ENCODE peak calls at places on chromosomes 7 and 10, in ten cellular contexts. B is M059J; Y is type B pancreatic cell; N is HuH-7.5; T is stimulated activated naive CD4-positive, alpha-beta T cell; G is left colon; J is lower leg skin; P is stimulated activated CD8-positive, alpha-beta memory T cell treated with anti-CD3 and anti-CD28 coated beads, Interleukin-7, amount 100 ng/mL, for 24 hours; E is SW480; K is BJ. M is an unnamed sample.

GRCh38 chr10:62083868-62084267 is 182.4 kb downstream of the ARID5B start:
- DNase-seq in B (peak; percentile 59), Y (no peak), N (no peak), T (no peak), G (peak; percentile 42), J (no peak), P (no peak), E (no peak), K (no peak), M (no peak)

GRCh38 chr7:95479992-95480624 is 5.6 kb upstream of the ASB4 start:
- DNase-seq in B (no peak), Y (no peak), N (no peak), T (no peak), G (no peak), J (no peak), P (no peak), E (no peak), K (no peak), M (no peak)

GRCh38 chr10:29517352-29517923 is 117.3 kb downstream of the SVIL start:
- DNase-seq in B (peak; percentile 31), Y (no peak), N (peak; percentile 63), T (no peak), G (no peak), J (no peak), P (no peak), E (peak; percentile 22), K (no peak), M (no peak)

GRCh38 chr7:71976670-71977069 is 435.5 kb downstream of the CALN1 start:
- DNase-seq in B (peak; percentile 32), Y (no peak), N (no peak), T (no peak), G (no peak), J (no peak), P (no peak), E (peak; percentile 25), K (no peak), M (no peak)

GRCh38 chr7:130420943-130421578 is 19.8 kb downstream of the CEP41 start:
- DNase-seq in B (no peak), Y (no peak), N (no peak), T (no peak), G (no peak), J (no peak), P (no peak), E (no peak), K (no peak), M (no peak)

GRCh38 chr10:30207485-30208052 is 141.5 kb downstream of the MTPAP start:
- DNase-seq in B (peak; percentile 83), Y (no peak), N (no peak), T (no peak), G (no peak), J (no peak), P (no peak), E (peak; percentile 69), K (no peak), M (no peak)

GRCh38 chr10:130652964-130653578 is 516.9 kb downstream of the GLRX3 start:
- DNase-seq in B (no peak), Y (no peak), N (no peak), T (no peak), G (no peak), J (peak; percentile 75), P (no peak), E (no peak), K (no peak), M (no peak)

GRCh38 chr10:14487511-14487909 is 156.8 kb upstream of the FRMD4A start:
- DNase-seq in B (peak; percentile 68), Y (no peak), N (no peak), T (no peak), G (no peak), J (peak; percentile 20), P (no peak), E (no peak), K (no peak), M (no peak)

GRCh38 chr10:8407561-8408021 is 353.1 kb downstream of the GATA3 start:
- DNase-seq in B (peak; percentile 45), Y (no peak), N (no peak), T (no peak), G (no peak), J (no peak), P (no peak), E (no peak), K (no peak), M (no peak)

GRCh38 chr10:78754269-78755074 is 314.3 kb upstream of the ZMIZ1 start:
- DNase-seq in B (peak; percentile 72), Y (no peak), N (peak; percentile 40), T (no peak), G (no peak), J (no peak), P (no peak), E (no peak), K (peak; percentile 59), M (no peak)

GRCh38 chr7:42161723-42162122 is 75.3 kb downstream of the GLI3 start:
- DNase-seq in B (peak; percentile 51), Y (no peak), N (no peak), T (no peak), G (no peak), J (no peak), P (no peak), E (no peak), K (no peak), M (no peak)

GRCh38 chr7:95389516-95389915 is 6.7 kb downstream of the PON3 start:
- DNase-seq in B (no peak), Y (no peak), N (no peak), T (no peak), G (no peak), J (no peak), P (no peak), E (no peak), K (no peak), M (no peak)

GRCh38 chr7:64799-65430 is 127.5 kb upstream of the FAM20C start:
- DNase-seq in B (peak; percentile 37), Y (no peak), N (no peak), T (no peak), G (no peak), J (no peak), P (no peak), E (no peak), K (no peak), M (no peak)